ENCODE peak calls at places on chromosome 4, in eight cellular contexts. V is right lobe of liver, Y is suprapubic skin, G is uterus, M is upper lobe of left lung, P is heart left ventricle, J is IMR-90, W is sigmoid colon. R is an unnamed sample.

GRCh38 chr4:156830356-156830755 is 141.2 kb downstream of the PDGFC start:
- DNase-seq in V (no peak), Y (no peak), G (no peak), M (no peak), P (no peak), J (peak; percentile 79), W (no peak), R (no peak)

GRCh38 chr4:7124643-7125442 is 57.0 kb upstream of the GRPEL1 start:
- DNase-seq in V (peak; percentile 35), Y (no peak), G (peak; percentile 75), M (no peak), P (no peak), J (peak; percentile 95), W (peak; percentile 87), R (peak; percentile 4)

GRCh38 chr4:127870688-127871087 is 10.0 kb upstream of the PLK4 start:
- DNase-seq in V (no peak), Y (no peak), G (no peak), M (peak; percentile 65), P (no peak), J (peak; percentile 89), W (no peak), R (peak; percentile 85)

GRCh38 chr4:83112678-83113428 is 1.7 kb downstream of the PLAC8 start:
- DNase-seq in V (no peak), Y (no peak), G (no peak), M (no peak), P (no peak), J (peak; percentile 12), W (no peak), R (no peak)

GRCh38 chr4:183098723-183099536 is at the start of gene WWC2:
- DNase-seq in V (peak; percentile 93), Y (peak; percentile 91), G (peak; percentile 82), M (peak; percentile 93), P (peak; percentile 91), J (peak; percentile 92), W (peak; percentile 94), R (peak; percentile 94)

GRCh38 chr4:168272488-168272887 is 46.1 kb downstream of the DDX60 start:
- DNase-seq in V (no peak), Y (no peak), G (no peak), M (no peak), P (no peak), J (no peak), W (no peak), R (no peak)

GRCh38 chr4:1172228-1172851 is at the start of gene SPON2:
- DNase-seq in V (peak; percentile 77), Y (peak; percentile 70), G (peak; percentile 72), M (no peak), P (no peak), J (peak; percentile 27), W (peak; percentile 79), R (no peak)

GRCh38 chr4:117096462-117096861 is 11.1 kb upstream of the TRAM1L1 start:
- DNase-seq in V (no peak), Y (no peak), G (no peak), M (no peak), P (no peak), J (no peak), W (no peak), R (no peak)

GRCh38 chr4:81516241-81516640 is 44.5 kb upstream of the RASGEF1B start:
- DNase-seq in V (no peak), Y (no peak), G (no peak), M (no peak), P (no peak), J (no peak), W (no peak), R (no peak)

GRCh38 chr4:186719925-186720694 is 3.5 kb downstream of the FAT1 start:
- DNase-seq in V (no peak), Y (no peak), G (no peak), M (no peak), P (no peak), J (no peak), W (no peak), R (no peak)

GRCh38 chr4:113707013-113707412 is 54.5 kb downstream of the CAMK2D start:
- DNase-seq in V (no peak), Y (no peak), G (no peak), M (no peak), P (no peak), J (peak; percentile 74), W (no peak), R (no peak)

GRCh38 chr4:180380733-180381132 is 1862.5 kb upstream of the TENM3 start:
- DNase-seq in V (no peak), Y (no peak), G (no peak), M (no peak), P (no peak), J (peak; percentile 85), W (no peak), R (no peak)

GRCh38 chr4:139524062-139524631 is 31.9 kb downstream of the SETD7 start:
- DNase-seq in V (no peak), Y (no peak), G (no peak), M (no peak), P (no peak), J (peak; percentile 28), W (no peak), R (no peak)

GRCh38 chr4:180900781-180901180 is 1342.4 kb upstream of the TENM3 start:
- DNase-seq in V (no peak), Y (no peak), G (no peak), M (no peak), P (no peak), J (no peak), W (no peak), R (no peak)

GRCh38 chr4:3646280-3646679 is 114.1 kb upstream of the LRPAP1 start:
- DNase-seq in V (no peak), Y (no peak), G (no peak), M (no peak), P (no peak), J (no peak), W (no peak), R (no peak)

GRCh38 chr4:17324431-17324830 is 187.5 kb downstream of the QDPR start:
- DNase-seq in V (no peak), Y (no peak), G (peak; percentile 68), M (no peak), P (peak; percentile 61), J (peak; percentile 77), W (no peak), R (peak; percentile 72)

GRCh38 chr4:29722253-29722652 is 997.9 kb upstream of the PCDH7 start:
- DNase-seq in V (no peak), Y (no peak), G (no peak), M (no peak), P (no peak), J (no peak), W (no peak), R (no peak)

GRCh38 chr4:151443777-151444176 is 34.8 kb downstream of the FHIP1A start:
- DNase-seq in V (no peak), Y (no peak), G (no peak), M (no peak), P (no peak), J (no peak), W (no peak), R (no peak)

GRCh38 chr4:100907465-100908454 is 389.9 kb upstream of the EMCN start:
- DNase-seq in V (no peak), Y (no peak), G (no peak), M (no peak), P (no peak), J (peak; percentile 5), W (no peak), R (peak; percentile 47)

GRCh38 chr4:152939655-152940054 is 3.5 kb downstream of the FHDC1 start:
- DNase-seq in V (no peak), Y (no peak), G (no peak), M (no peak), P (no peak), J (no peak), W (no peak), R (no peak)
- TF ChIP-seq POLR2A in V (no peak), Y (no peak), G (no peak), M (no peak), P (no peak), J (no peak), W (no peak), R (no peak)

GRCh38 chr4:153522800-153523089 is 56.6 kb downstream of the TMEM131L start:
- DNase-seq in V (no peak), Y (no peak), G (no peak), M (no peak), P (no peak), J (no peak), W (no peak), R (no peak)
- H3K4me1 ChIP-seq in V (no peaks in the 10 kb centered on the region), Y (peaks cover 22% of the 10 kb centered on the region), G (no peaks in the 10 kb centered on the region), M (peaks cover 38% of the 10 kb centered on the region), P (no peaks in the 10 kb centered on the region), J (peaks cover 6% of the 10 kb centered on the region), W (peaks cover 29% of the 10 kb centered on the region), R (no peaks in the 10 kb centered on the region)

DNA sequence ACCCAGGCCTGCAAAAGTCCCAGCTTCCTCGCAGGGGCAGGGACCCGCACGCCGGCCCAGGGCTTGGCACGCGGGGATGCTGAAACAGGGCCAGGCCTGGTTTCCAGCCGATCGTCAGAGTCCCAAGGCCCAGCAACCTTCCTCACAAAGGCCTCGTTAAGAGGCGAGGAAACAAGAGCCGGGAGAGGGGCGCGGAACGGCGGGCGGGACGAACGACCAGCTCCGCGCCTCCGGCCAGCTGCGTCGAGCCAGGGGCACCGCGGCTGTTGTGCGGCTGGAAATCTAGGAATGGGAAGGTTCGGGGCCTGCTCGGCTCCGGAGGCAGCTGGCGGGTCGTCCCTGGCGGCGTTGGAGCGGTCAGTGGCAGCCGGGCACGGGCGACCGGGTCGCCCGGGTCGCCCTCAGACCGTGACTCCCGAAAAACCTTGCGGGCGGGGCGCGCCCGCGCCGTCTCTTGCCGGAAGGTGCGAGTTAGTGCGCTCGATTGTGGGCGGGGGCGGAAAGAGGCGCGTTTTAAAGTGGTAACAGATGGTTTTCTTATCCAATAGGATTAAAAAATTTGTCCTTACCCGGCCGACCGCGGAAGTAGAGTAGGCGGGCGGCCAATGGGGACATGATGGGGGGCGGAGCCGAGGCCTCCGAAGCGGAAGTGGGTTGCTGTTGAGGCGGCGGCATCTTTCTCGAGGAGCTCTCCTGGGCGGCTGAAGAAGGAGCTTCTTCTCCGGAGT is at the start of gene RNF4:
- DNase-seq in V (peak; percentile 96), Y (peak; percentile 98), G (peak; percentile 96), M (peak; percentile 95), P (peak; percentile 97), J (peak; percentile 95), W (peak; percentile 98), R (peak; percentile 97)
- TF ChIP-seq POLR2A in V (peak; percentile 68), Y (peak; percentile 66), G (peak; percentile 60), M (no peak), P (no peak), J (peak; percentile 86), W (no peak), R (peak; percentile 86)

DNA sequence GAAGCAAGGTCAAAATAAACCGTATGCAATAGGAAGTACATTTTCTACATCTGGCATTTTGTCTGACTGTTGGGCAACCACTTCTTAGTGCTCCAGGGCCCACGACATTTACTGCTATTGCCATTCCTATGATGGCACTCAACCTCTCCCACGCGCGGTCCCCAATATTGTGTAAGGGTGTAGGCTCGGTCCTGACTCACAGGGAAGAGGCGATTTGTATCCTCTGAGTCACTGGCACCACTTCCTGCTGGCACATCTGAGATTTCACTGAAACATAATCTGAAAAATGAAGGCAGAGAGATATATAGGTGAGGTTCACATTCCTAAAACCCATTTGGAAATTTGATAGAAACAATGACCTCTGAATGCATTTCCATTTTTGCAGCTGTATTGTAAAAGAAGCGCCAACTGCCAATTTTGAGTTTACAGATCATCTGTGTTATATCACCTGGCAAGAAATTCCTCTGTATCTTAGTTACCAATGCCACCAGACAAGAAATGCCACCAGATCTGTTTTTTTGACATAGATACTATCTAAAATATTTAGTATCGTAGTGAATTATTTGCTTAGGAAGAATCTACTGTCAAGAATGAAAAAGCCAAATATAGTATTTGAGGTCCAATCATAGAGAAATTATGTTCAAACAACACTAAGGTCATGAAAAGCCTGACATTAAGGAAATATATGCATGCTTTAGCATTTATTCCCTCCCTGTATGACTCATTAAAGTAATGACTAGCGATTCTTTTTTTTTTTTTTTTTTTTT is 9.8 kb downstream of the EREG start:
- DNase-seq in V (peak; percentile 28), Y (no peak), G (no peak), M (peak; percentile 82), P (no peak), J (peak; percentile 75), W (peak; percentile 66), R (peak; percentile 14)
- H3K4me1 ChIP-seq in V (no peaks in the 10 kb centered on the region), Y (peaks cover 5% of the 10 kb centered on the region), G (no peaks in the 10 kb centered on the region), M (no peaks in the 10 kb centered on the region), P (no peaks in the 10 kb centered on the region), J (no peaks in the 10 kb centered on the region), W (peaks cover 4% of the 10 kb centered on the region), R (peaks cover 7% of the 10 kb centered on the region)